ENCODE peak calls at places on chromosomes 1 and 21, in nine cellular contexts. One of them, this sample, is unnamed.

GRCh38 chr1:203161703-203162102 is 13.9 kb downstream of the MYBPH start:
- DNase-seq in GM23248: no peak
- DNase-seq in MM.1S: no peak
- DNase-seq in GM23338: no peak
- DNase-seq in SK-N-SH: no peak
- DNase-seq in OCI-LY7: no peak
- DNase-seq in HCT116: no peak
- DNase-seq in neural progenitor cell: no peak
- DNase-seq in hepatocyte: no peak
- DNase-seq in this sample: no peak

GRCh38 chr21:34728479-34728878 is 59.7 kb downstream of the CLIC6 start:
- DNase-seq in neural progenitor cell: no peak
- DNase-seq in SK-N-SH: no peak
- DNase-seq in GM23338: no peak
- DNase-seq in HCT116: no peak
- DNase-seq in hepatocyte: no peak
- DNase-seq in MM.1S: no peak
- DNase-seq in GM23248: no peak
- DNase-seq in OCI-LY7: no peak
- DNase-seq in this sample: peak; percentile 21

GRCh38 chr1:7594002-7594713 is 176.9 kb upstream of the VAMP3 start:
- DNase-seq in OCI-LY7: no peak
- DNase-seq in neural progenitor cell: no peak
- DNase-seq in HCT116: no peak
- DNase-seq in GM23248: no peak
- DNase-seq in SK-N-SH: peak; percentile 69
- DNase-seq in GM23338: no peak
- DNase-seq in hepatocyte: no peak
- DNase-seq in MM.1S: no peak
- DNase-seq in this sample: no peak

GRCh38 chr1:198545156-198545555 is 4.7 kb upstream of the ATP6V1G3 start:
- DNase-seq in SK-N-SH: no peak
- DNase-seq in OCI-LY7: no peak
- DNase-seq in hepatocyte: no peak
- DNase-seq in HCT116: no peak
- DNase-seq in neural progenitor cell: no peak
- DNase-seq in GM23338: no peak
- DNase-seq in GM23248: no peak
- DNase-seq in MM.1S: no peak
- DNase-seq in this sample: no peak

GRCh38 chr1:169487153-169487552 is 1.4 kb upstream of the SLC19A2 start:
- DNase-seq in MM.1S: no peak
- DNase-seq in hepatocyte: no peak
- DNase-seq in SK-N-SH: no peak
- DNase-seq in OCI-LY7: no peak
- DNase-seq in GM23338: no peak
- DNase-seq in neural progenitor cell: no peak
- DNase-seq in HCT116: no peak
- DNase-seq in GM23248: peak; percentile 16
- DNase-seq in this sample: peak; percentile 35

GRCh38 chr1:14437410-14437913 is 161.0 kb upstream of the KAZN start:
- DNase-seq in MM.1S: no peak
- DNase-seq in HCT116: no peak
- DNase-seq in neural progenitor cell: no peak
- DNase-seq in OCI-LY7: no peak
- DNase-seq in GM23248: no peak
- DNase-seq in hepatocyte: no peak
- DNase-seq in SK-N-SH: no peak
- DNase-seq in GM23338: no peak
- DNase-seq in this sample: no peak

GRCh38 chr1:215594640-215595039 is 27.5 kb downstream of the KCTD3 start:
- DNase-seq in neural progenitor cell: no peak
- DNase-seq in OCI-LY7: no peak
- DNase-seq in MM.1S: no peak
- DNase-seq in GM23248: peak; percentile 23
- DNase-seq in GM23338: no peak
- DNase-seq in SK-N-SH: no peak
- DNase-seq in hepatocyte: no peak
- DNase-seq in HCT116: no peak
- DNase-seq in this sample: peak; percentile 34

GRCh38 chr1:172246521-172247390 is 173.7 kb upstream of the C1orf105 start:
- DNase-seq in GM23338: no peak
- DNase-seq in HCT116: no peak
- DNase-seq in GM23248: peak; percentile 35
- DNase-seq in MM.1S: no peak
- DNase-seq in neural progenitor cell: no peak
- DNase-seq in SK-N-SH: no peak
- DNase-seq in OCI-LY7: no peak
- DNase-seq in hepatocyte: no peak
- DNase-seq in this sample: peak; percentile 48

GRCh38 chr21:28688381-28688780 is 304.3 kb downstream of the LTN1 start:
- DNase-seq in HCT116: no peak
- DNase-seq in SK-N-SH: no peak
- DNase-seq in MM.1S: no peak
- DNase-seq in GM23248: peak; percentile 18
- DNase-seq in GM23338: no peak
- DNase-seq in neural progenitor cell: no peak
- DNase-seq in OCI-LY7: no peak
- DNase-seq in hepatocyte: no peak
- DNase-seq in this sample: peak; percentile 84

GRCh38 chr1:11985851-11986250 is 5.6 kb downstream of the MFN2 start:
- DNase-seq in GM23248: peak; percentile 76
- DNase-seq in hepatocyte: no peak
- DNase-seq in MM.1S: no peak
- DNase-seq in SK-N-SH: no peak
- DNase-seq in neural progenitor cell: no peak
- DNase-seq in OCI-LY7: no peak
- DNase-seq in HCT116: no peak
- DNase-seq in GM23338: no peak
- DNase-seq in this sample: no peak

GRCh38 chr1:173562813-173563212 is 40.1 kb downstream of the SLC9C2 start:
- DNase-seq in hepatocyte: no peak
- DNase-seq in MM.1S: no peak
- DNase-seq in GM23338: peak; percentile 58
- DNase-seq in HCT116: no peak
- DNase-seq in SK-N-SH: no peak
- DNase-seq in OCI-LY7: no peak
- DNase-seq in GM23248: no peak
- DNase-seq in neural progenitor cell: peak; percentile 10
- DNase-seq in this sample: peak; percentile 53

GRCh38 chr1:170162385-170163226 is 16.8 kb downstream of the NTMT2 start:
- DNase-seq in SK-N-SH: no peak
- DNase-seq in hepatocyte: peak; percentile 63
- DNase-seq in HCT116: no peak
- DNase-seq in OCI-LY7: no peak
- DNase-seq in MM.1S: no peak
- DNase-seq in neural progenitor cell: peak; percentile 73
- DNase-seq in GM23248: peak; percentile 98
- DNase-seq in GM23338: peak; percentile 9
- DNase-seq in this sample: peak; percentile 23

GRCh38 chr1:220881918-220882891 is 3.0 kb downstream of the HLX start:
- DNase-seq in MM.1S: no peak
- DNase-seq in HCT116: no peak
- DNase-seq in hepatocyte: no peak
- DNase-seq in GM23248: peak; percentile 53
- DNase-seq in OCI-LY7: no peak
- DNase-seq in neural progenitor cell: peak; percentile 80
- DNase-seq in SK-N-SH: peak; percentile 13
- DNase-seq in GM23338: peak; percentile 92
- DNase-seq in this sample: no peak

GRCh38 chr1:157702308-157702825 is 1.8 kb upstream of the FCRL3 start:
- DNase-seq in GM23338: no peak
- DNase-seq in GM23248: no peak
- DNase-seq in hepatocyte: no peak
- DNase-seq in HCT116: no peak
- DNase-seq in SK-N-SH: no peak
- DNase-seq in MM.1S: no peak
- DNase-seq in neural progenitor cell: no peak
- DNase-seq in OCI-LY7: no peak
- DNase-seq in this sample: no peak

GRCh38 chr1:157703981-157704380 is 3.4 kb upstream of the FCRL3 start:
- DNase-seq in neural progenitor cell: no peak
- DNase-seq in MM.1S: no peak
- DNase-seq in GM23338: no peak
- DNase-seq in hepatocyte: no peak
- DNase-seq in OCI-LY7: no peak
- DNase-seq in SK-N-SH: no peak
- DNase-seq in HCT116: no peak
- DNase-seq in GM23248: no peak
- DNase-seq in this sample: no peak

GRCh38 chr1:157700305-157700704 is 264 bp downstream of the FCRL3 start:
- DNase-seq in GM23248: no peak
- DNase-seq in SK-N-SH: no peak
- DNase-seq in HCT116: no peak
- DNase-seq in GM23338: no peak
- DNase-seq in neural progenitor cell: no peak
- DNase-seq in MM.1S: no peak
- DNase-seq in OCI-LY7: peak; percentile 34
- DNase-seq in hepatocyte: no peak
- DNase-seq in this sample: no peak

GRCh38 chr1:157700711-157701110 is at the start of gene FCRL3:
- DNase-seq in SK-N-SH: no peak
- DNase-seq in GM23248: no peak
- DNase-seq in OCI-LY7: peak; percentile 24
- DNase-seq in MM.1S: no peak
- DNase-seq in neural progenitor cell: no peak
- DNase-seq in GM23338: no peak
- DNase-seq in hepatocyte: no peak
- DNase-seq in HCT116: no peak
- DNase-seq in this sample: no peak

DNA sequence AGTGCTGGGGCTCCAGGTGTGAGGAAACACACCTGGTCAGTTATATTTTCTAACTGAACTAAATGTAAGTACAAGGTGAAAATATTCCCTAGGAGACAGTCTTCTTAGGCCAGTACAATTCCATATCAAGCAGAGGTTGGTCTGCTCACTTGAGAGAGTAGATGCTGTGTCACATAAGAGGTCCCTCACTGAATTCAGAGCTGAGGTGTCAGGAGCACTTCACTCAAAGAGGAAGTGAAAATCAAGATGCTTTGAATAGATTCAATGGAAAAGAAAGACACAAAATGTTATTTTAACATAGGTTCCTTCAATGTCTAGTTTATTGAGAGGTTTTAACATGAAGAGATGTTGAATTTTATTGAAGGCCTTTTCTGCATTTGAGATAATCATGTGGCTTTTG is 4.3 kb upstream of the FCRL3 start:
- DNase-seq in SK-N-SH: no peak
- DNase-seq in hepatocyte: no peak
- DNase-seq in GM23248: no peak
- DNase-seq in HCT116: no peak
- DNase-seq in GM23338: no peak
- DNase-seq in MM.1S: peak; percentile 67
- DNase-seq in OCI-LY7: peak; percentile 84
- DNase-seq in neural progenitor cell: no peak
- DNase-seq in this sample: no peak
- TF ChIP-seq EZH2phosphoT487 in SK-N-SH: no peak
- TF ChIP-seq EZH2phosphoT487 in hepatocyte: no peak
- TF ChIP-seq EZH2phosphoT487 in GM23248: no peak
- TF ChIP-seq EZH2phosphoT487 in HCT116: no peak
- TF ChIP-seq EZH2phosphoT487 in GM23338: no peak
- TF ChIP-seq EZH2phosphoT487 in MM.1S: no peak
- TF ChIP-seq EZH2phosphoT487 in OCI-LY7: no peak
- TF ChIP-seq EZH2phosphoT487 in neural progenitor cell: no peak
- TF ChIP-seq EZH2phosphoT487 in this sample: no peak

GRCh38 chr1:53482441-53483153 is 23.4 kb downstream of the DMRTB1 start:
- DNase-seq in OCI-LY7: no peak
- DNase-seq in neural progenitor cell: no peak
- DNase-seq in GM23248: no peak
- DNase-seq in hepatocyte: no peak
- DNase-seq in SK-N-SH: no peak
- DNase-seq in MM.1S: no peak
- DNase-seq in GM23338: no peak
- DNase-seq in HCT116: no peak
- DNase-seq in this sample: no peak
- TF ChIP-seq EZH2phosphoT487 in OCI-LY7: no peak
- TF ChIP-seq EZH2phosphoT487 in neural progenitor cell: no peak
- TF ChIP-seq EZH2phosphoT487 in GM23248: no peak
- TF ChIP-seq EZH2phosphoT487 in hepatocyte: no peak
- TF ChIP-seq EZH2phosphoT487 in SK-N-SH: no peak
- TF ChIP-seq EZH2phosphoT487 in MM.1S: no peak
- TF ChIP-seq EZH2phosphoT487 in GM23338: no peak
- TF ChIP-seq EZH2phosphoT487 in HCT116: no peak
- TF ChIP-seq EZH2phosphoT487 in this sample: no peak

DNA sequence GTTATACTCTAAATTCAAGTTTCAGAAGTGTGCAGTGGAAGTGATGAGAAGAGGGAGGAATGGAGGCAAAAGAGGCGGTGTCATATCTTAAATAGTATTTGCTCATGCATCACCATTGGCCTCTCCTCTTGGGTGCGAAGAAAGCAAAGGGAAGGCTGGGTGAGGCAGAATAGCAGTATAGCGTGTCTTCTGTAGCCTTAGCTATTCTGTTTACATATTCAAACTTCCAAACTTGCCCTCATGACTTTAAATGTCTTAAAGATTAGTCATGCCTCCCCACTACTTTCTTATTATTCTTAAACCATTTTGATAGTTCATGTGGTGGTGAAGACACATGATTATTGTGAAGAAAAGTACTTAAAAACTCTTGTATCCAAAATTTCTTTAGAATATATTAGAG is 104.6 kb upstream of the TENT5C start:
- DNase-seq in SK-N-SH: no peak
- DNase-seq in GM23338: no peak
- DNase-seq in neural progenitor cell: no peak
- DNase-seq in MM.1S: no peak
- DNase-seq in HCT116: no peak
- DNase-seq in GM23248: peak; percentile 24
- DNase-seq in OCI-LY7: no peak
- DNase-seq in hepatocyte: no peak
- DNase-seq in this sample: peak; percentile 41
- TF ChIP-seq EZH2phosphoT487 in SK-N-SH: no peak
- TF ChIP-seq EZH2phosphoT487 in GM23338: no peak
- TF ChIP-seq EZH2phosphoT487 in neural progenitor cell: no peak
- TF ChIP-seq EZH2phosphoT487 in MM.1S: no peak
- TF ChIP-seq EZH2phosphoT487 in HCT116: no peak
- TF ChIP-seq EZH2phosphoT487 in GM23248: no peak
- TF ChIP-seq EZH2phosphoT487 in OCI-LY7: no peak
- TF ChIP-seq EZH2phosphoT487 in hepatocyte: no peak
- TF ChIP-seq EZH2phosphoT487 in this sample: no peak

DNA sequence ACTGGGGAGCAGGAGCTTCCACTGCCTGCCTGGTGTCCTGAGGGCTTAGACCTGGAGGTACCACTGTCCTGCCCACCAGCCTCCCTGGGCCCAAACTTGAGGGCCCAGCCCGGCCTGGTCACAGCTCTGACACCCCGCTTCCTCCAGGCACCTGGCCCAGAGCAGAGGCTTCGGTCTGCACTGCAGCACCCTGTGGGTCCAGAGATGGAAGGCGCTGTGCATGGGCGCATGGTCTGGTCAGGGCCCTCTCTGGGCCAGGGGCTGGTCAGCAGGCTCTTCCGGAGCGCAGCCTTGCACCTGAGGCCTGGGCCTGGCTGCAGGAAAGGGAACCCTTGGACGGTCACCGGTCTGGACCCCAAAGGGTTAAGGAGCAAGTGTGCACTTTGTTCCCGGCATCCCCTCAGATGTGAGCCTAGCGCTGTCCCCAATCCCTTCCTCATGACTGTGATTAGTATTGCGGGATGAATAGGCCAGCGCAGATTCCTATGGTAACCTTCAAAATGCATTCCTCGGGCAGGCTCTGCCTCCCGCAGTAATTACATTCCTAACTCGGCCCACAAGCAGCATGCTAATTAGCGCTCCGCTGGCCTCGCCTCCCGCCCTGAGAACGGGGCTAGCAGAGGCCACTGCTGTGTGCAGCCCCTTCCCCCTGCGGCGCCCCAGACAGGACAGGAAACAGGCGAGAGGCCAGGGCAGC is 36.3 kb downstream of the PRDM16 start:
- DNase-seq in SK-N-SH: no peak
- DNase-seq in GM23248: peak; percentile 17
- DNase-seq in HCT116: no peak
- DNase-seq in MM.1S: no peak
- DNase-seq in neural progenitor cell: peak; percentile 98
- DNase-seq in OCI-LY7: no peak
- DNase-seq in hepatocyte: peak; percentile 75
- DNase-seq in GM23338: peak; percentile 94
- DNase-seq in this sample: no peak
- TF ChIP-seq EZH2phosphoT487 in SK-N-SH: no peak
- TF ChIP-seq EZH2phosphoT487 in GM23248: no peak
- TF ChIP-seq EZH2phosphoT487 in HCT116: no peak
- TF ChIP-seq EZH2phosphoT487 in MM.1S: no peak
- TF ChIP-seq EZH2phosphoT487 in neural progenitor cell: no peak
- TF ChIP-seq EZH2phosphoT487 in OCI-LY7: no peak
- TF ChIP-seq EZH2phosphoT487 in hepatocyte: no peak
- TF ChIP-seq EZH2phosphoT487 in GM23338: no peak
- TF ChIP-seq EZH2phosphoT487 in this sample: no peak

This sample was measured in PC-3.